ENCODE peak calls at places on chromosomes 6 and 20, in five cellular contexts. W, G, D, K and T are unnamed samples.

GRCh38 chr6:39923394-39923793 is 10.9 kb downstream of the MOCS1 start:
- DNase-seq in K (no peak), W (no peak), D (peak; percentile 58), G (no peak), T (peak; percentile 65)

GRCh38 chr6:136235233-136235564 is 14.9 kb downstream of the MTFR2 start:
- DNase-seq in G (no peak), W (peak; percentile 68), D (no peak), K (no peak), T (no peak)

GRCh38 chr6:55065020-55065419 is 109.3 kb upstream of the HCRTR2 start:
- DNase-seq in G (no peak), K (no peak), W (no peak), D (no peak), T (no peak)

GRCh38 chr6:80607814-80608391 is 501.4 kb downstream of the BCKDHB start:
- DNase-seq in D (peak; percentile 26), G (no peak), K (no peak), W (peak; percentile 89), T (no peak)

GRCh38 chr20:45969712-45970634 is 2.0 kb downstream of the ZNF335 start:
- DNase-seq in W (peak; percentile 76), D (no peak), G (no peak), K (peak; percentile 55), T (peak; percentile 67)

GRCh38 chr6:13696226-13696625 is 15.4 kb downstream of the RANBP9 start:
- DNase-seq in D (no peak), G (no peak), K (no peak), W (peak; percentile 83), T (no peak)

GRCh38 chr6:111642463-111643158 is 36.9 kb upstream of the TRAF3IP2 start:
- DNase-seq in W (peak; percentile 86), D (no peak), K (peak; percentile 78), G (no peak), T (peak; percentile 73)

GRCh38 chr6:36947570-36948351 is 6.8 kb upstream of the PI16 start:
- DNase-seq in G (no peak), D (no peak), K (no peak), W (no peak), T (peak; percentile 70)

GRCh38 chr20:41483553-41483930 is 116.9 kb upstream of the EMILIN3 start:
- DNase-seq in G (no peak), W (no peak), K (no peak), D (no peak), T (no peak)

GRCh38 chr6:8131265-8131897 is 29.0 kb upstream of the EEF1E1 start:
- DNase-seq in D (no peak), K (peak; percentile 45), W (peak; percentile 71), G (peak; percentile 26), T (peak; percentile 64)

GRCh38 chr6:1867197-1867596 is 257.5 kb downstream of the FOXC1 start:
- DNase-seq in D (no peak), K (no peak), W (no peak), G (no peak), T (no peak)

GRCh38 chr6:73484438-73484837 is 22.9 kb downstream of the MTO1 start:
- DNase-seq in W (no peak), K (no peak), D (no peak), G (no peak), T (no peak)

GRCh38 chr6:80523531-80523970 is 417.1 kb downstream of the BCKDHB start:
- DNase-seq in K (no peak), D (no peak), W (no peak), G (peak; percentile 23), T (no peak)

GRCh38 chr20:38315290-38315966 is 11.5 kb downstream of the BPI start:
- DNase-seq in K (no peak), D (no peak), G (no peak), W (peak; percentile 36), T (no peak)

DNA sequence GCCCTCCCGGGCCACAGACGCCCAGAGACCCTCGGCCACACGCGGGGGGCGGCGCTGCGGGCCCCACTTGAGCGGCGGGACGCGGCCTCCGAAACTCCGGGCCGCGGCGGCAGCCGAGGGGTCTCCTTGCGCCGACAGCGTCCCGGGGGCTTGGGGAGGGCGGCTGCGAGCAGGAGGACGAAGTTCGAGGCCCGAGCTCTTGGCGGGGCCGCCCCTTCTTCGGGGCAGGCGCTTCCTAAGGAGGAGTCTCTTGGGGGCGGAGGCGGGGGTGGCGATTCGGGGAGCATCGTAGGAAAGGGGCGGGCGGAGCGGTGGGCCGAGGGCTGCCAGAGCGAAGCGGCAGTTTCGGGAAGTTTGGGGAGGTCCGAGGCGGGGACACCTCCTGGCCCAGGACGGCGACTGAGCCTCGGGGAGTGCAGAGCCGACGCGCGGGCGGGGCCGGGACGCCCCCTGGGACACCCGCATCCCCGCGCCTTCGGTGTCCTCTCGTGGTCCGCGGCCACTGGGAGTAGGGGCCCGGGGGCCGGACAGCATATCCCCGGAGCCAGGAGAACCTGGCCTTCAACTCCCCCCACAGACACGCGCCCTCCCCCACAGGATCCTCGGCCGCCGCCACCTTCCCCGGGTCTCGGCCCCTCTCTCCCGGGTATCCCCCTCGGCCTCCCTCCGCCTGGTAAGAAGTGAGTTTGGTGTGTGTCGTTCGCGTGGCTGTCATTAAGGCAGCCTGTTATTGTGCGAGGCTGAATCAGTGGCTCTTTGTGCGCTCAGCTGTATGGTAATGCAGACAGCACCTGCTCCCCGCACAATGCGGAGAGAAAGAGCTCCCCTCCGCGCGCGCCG is 613 bp upstream of the DLL1 start:
- DNase-seq in K (no peak), D (peak; percentile 74), G (no peak), W (no peak), T (no peak)
- TF ChIP-seq CTCF in K (no peak), D (no peak), G (no peak), W (no peak), T (no peak)

GRCh38 chr6:85118233-85118632 is 331.6 kb upstream of the NT5E start:
- DNase-seq in K (no peak), G (no peak), W (no peak), D (no peak), T (peak; percentile 4)
- TF ChIP-seq CTCF in K (no peak), G (no peak), W (peak; percentile 17), D (no peak), T (no peak)

DNA sequence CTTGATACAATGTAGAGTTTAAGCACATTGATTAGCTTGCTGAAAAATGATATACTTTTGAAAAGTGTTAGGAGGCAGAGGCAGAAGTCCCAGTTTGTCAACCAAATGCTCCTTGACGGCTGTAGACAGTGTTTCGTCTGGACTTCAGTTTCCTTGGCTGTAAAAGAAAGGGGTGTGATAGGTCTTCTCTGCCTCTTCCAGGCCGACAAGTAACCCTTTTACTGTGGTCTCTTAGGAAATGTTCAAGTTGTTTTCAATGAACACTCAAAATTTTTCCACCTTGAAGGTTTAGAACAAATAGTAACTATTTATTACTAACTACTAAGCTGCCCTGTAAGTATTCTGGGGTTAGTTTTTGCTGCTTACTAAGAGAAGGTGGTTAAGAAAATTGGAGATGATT is 122.4 kb downstream of the IRF4 start:
- DNase-seq in D (no peak), K (no peak), W (no peak), G (no peak), T (no peak)
- TF ChIP-seq CTCF in D (no peak), K (no peak), W (no peak), G (no peak), T (no peak)

GRCh38 chr20:48986899-48987298 is 59.2 kb upstream of the CSE1L start:
- DNase-seq in W (no peak), D (no peak), G (no peak), K (peak; percentile 3), T (peak; percentile 47)
- TF ChIP-seq CTCF in W (peak; percentile 34), D (no peak), G (no peak), K (peak; percentile 23), T (peak; percentile 68)

DNA sequence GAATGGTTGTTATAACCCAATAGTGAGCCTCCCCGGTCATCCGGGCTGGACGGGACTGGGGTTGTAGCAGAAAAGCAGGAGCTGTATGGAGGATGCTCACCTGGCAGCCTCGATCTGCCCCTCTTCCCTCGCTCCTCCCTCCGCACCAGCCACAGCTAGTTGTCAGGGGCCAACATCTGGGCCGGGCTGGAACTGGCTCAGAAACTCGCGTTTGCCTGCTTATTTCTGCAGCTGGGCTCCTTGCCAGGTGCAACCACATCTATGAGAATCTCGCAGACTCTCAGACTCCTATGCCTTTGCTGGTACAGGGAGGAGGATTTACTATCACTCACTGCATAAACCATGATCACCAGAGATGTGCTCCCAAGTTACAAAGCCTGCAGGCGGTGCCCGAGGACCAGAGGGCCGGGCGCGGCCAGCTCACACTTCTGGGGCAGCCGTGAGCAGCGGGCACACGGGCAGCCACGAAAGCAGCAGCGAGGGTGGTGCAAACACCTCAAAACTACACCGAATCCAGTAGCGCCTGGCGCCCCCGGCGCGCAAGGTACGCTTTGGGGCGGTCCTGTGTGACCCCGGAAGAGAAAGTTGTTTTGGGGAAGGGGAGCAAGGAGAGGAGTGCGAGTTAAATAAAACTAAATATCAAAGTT is 609 bp upstream of the LRRC1 start:
- DNase-seq in K (peak; percentile 36), D (peak; percentile 59), W (peak; percentile 75), G (no peak), T (peak; percentile 75)
- TF ChIP-seq CTCF in K (no peak), D (no peak), W (peak; percentile 40), G (no peak), T (no peak)